ENCODE peak calls at places on chromosomes 11 and 22, in four cellular contexts. T, B, X and E are unnamed samples.

GRCh38 chr11:46307785-46308341 is 30.4 kb downstream of the CREB3L1 start:
- DNase-seq in T (no peak), X (no peak), B (no peak), E (no peak)

GRCh38 chr11:60367009-60367408 is 11.3 kb upstream of the MS4A7 start:
- DNase-seq in T (no peak), B (no peak), X (no peak), E (no peak)

GRCh38 chr11:69834811-69835800 is 15.9 kb upstream of the FGF3 start:
- DNase-seq in T (no peak), B (no peak), X (no peak), E (no peak)

GRCh38 chr11:129955282-129955681 is 47.4 kb downstream of the PRDM10 start:
- DNase-seq in X (no peak), B (no peak), T (no peak), E (no peak)

GRCh38 chr22:46592390-46592872 is 27.8 kb upstream of the GRAMD4 start:
- DNase-seq in X (no peak), B (peak; percentile 60), T (no peak), E (peak; percentile 70)

GRCh38 chr11:27861706-27862430 is 161.6 kb upstream of the BDNF start:
- DNase-seq in B (no peak), T (no peak), X (no peak), E (no peak)

GRCh38 chr22:30430933-30431332 is 5.4 kb downstream of the MTFP1 start:
- DNase-seq in X (peak; percentile 49), B (no peak), T (no peak), E (no peak)

GRCh38 chr11:104522650-104523049 is 358.7 kb upstream of the PDGFD start:
- DNase-seq in B (no peak), X (no peak), T (no peak), E (no peak)

GRCh38 chr22:32119568-32120235 is 39.4 kb downstream of the C22orf42 start:
- DNase-seq in X (no peak), B (no peak), T (no peak), E (no peak)

GRCh38 chr22:46737105-46737975 is 712 bp downstream of the CERK start:
- DNase-seq in X (peak; percentile 70), T (peak; percentile 38), B (peak; percentile 47), E (peak; percentile 80)

GRCh38 chr22:26079009-26079408 is 90.3 kb upstream of the SEZ6L start:
- DNase-seq in T (no peak), X (no peak), B (no peak), E (no peak)

GRCh38 chr11:109077340-109077927 is 344.6 kb upstream of the C11orf87 start:
- DNase-seq in T (no peak), X (no peak), B (no peak), E (no peak)

GRCh38 chr22:26529345-26529744 is 17.1 kb upstream of the TFIP11 start:
- DNase-seq in X (peak; percentile 76), T (peak; percentile 23), B (no peak), E (no peak)

GRCh38 chr11:66414120-66414934 is 6.5 kb upstream of the NPAS4 start:
- DNase-seq in B (no peak), X (no peak), T (no peak), E (no peak)

GRCh38 chr11:94705419-94705818 is 62.7 kb upstream of the AMOTL1 start:
- DNase-seq in X (peak; percentile 59), B (no peak), T (no peak), E (no peak)

GRCh38 chr11:131033151-131033651 is 116.9 kb upstream of the SNX19 start:
- DNase-seq in T (no peak), B (no peak), X (no peak), E (no peak)

GRCh38 chr11:67646535-67647336 is 3.8 kb downstream of the ACY3 start:
- DNase-seq in B (no peak), T (no peak), X (no peak), E (no peak)

GRCh38 chr11:503179-503981 is 3.7 kb downstream of the RNH1 start:
- DNase-seq in X (peak; percentile 77), B (peak; percentile 59), T (peak; percentile 76), E (peak; percentile 85)

GRCh38 chr11:15575409-15575808 is 460.7 kb downstream of the INSC start:
- DNase-seq in X (no peak), T (no peak), B (no peak), E (no peak)

GRCh38 chr11:13225058-13226001 is 52.3 kb upstream of the BMAL1 start:
- DNase-seq in T (no peak), X (no peak), B (no peak), E (no peak)

GRCh38 chr22:42131562-42131961 is 952 bp upstream of the CYP2D6 start:
- DNase-seq in B (no peak), T (no peak), X (no peak), E (no peak)

GRCh38 chr11:910044-910588 is 494 bp downstream of the CHID1 start:
- DNase-seq in B (no peak), X (no peak), T (no peak), E (no peak)

GRCh38 chr11:6238902-6239301 is at the start of gene CNGA4:
- DNase-seq in X (no peak), B (no peak), T (no peak), E (no peak)

GRCh38 chr11:72349053-72349452 is 85.3 kb downstream of the CLPB start:
- DNase-seq in X (no peak), B (no peak), T (no peak), E (no peak)

GRCh38 chr11:119334173-119334930 is at the start of gene RNF26:
- DNase-seq in X (peak; percentile 96), B (peak; percentile 91), T (peak; percentile 97), E (peak; percentile 95)

GRCh38 chr11:134038897-134039470 is 29.9 kb upstream of the JAM3 start:
- DNase-seq in T (no peak), X (no peak), B (no peak), E (no peak)
- H3K4me1 ChIP-seq in T (peaks cover 73% of the 10 kb centered on the region), X (peaks cover 33% of the 10 kb centered on the region), B (peaks cover 80% of the 10 kb centered on the region), E (peaks cover 7% of the 10 kb centered on the region)

GRCh38 chr11:36431429-36432092 is 78.5 kb downstream of the TRAF6 start:
- DNase-seq in T (peak; percentile 32), B (peak; percentile 52), X (no peak), E (no peak)
- H3K4me3 ChIP-seq in T (no peak overlapping the region), B (no peak overlapping the region), X (no peak overlapping the region), E (no peak overlapping the region)

GRCh38 chr11:33713162-33713913 is 12.7 kb upstream of the C11orf91 start:
- DNase-seq in X (no peak), T (no peak), B (no peak), E (no peak)

GRCh38 chr11:33719587-33719986 is 16.6 kb downstream of the CD59 start:
- DNase-seq in T (no peak), B (no peak), X (no peak), E (no peak)

GRCh38 chr11:33718441-33718840 is 17.8 kb downstream of the CD59 start:
- DNase-seq in B (no peak), X (no peak), T (no peak), E (no peak)

GRCh38 chr11:33713914-33714398 is 13.3 kb upstream of the C11orf91 start:
- DNase-seq in T (no peak), X (no peak), B (no peak), E (no peak)

DNA sequence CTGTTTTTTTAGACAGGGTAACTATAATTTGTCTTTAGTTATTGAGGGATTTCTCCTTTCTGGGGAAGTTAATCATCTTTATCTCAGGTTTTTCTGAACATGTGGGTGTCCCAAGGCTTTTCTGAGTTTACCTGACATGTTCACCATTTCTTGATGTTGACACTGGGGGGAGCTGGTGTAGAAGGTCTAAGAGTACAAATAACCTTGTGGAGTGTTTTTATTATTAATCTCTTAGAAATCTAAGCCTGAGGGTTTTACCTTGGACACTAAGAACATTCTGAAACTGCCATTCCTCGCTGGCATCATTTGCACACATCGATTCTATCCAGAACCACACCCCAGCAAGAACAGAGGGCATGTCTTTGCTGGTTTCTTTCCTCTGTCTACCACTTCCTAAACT is 15.6 kb upstream of the C11orf91 start:
- DNase-seq in T (no peak), X (no peak), B (no peak), E (no peak)
- H3K27ac ChIP-seq in T (no peak overlapping the region), X (peak overlapping the region; percentile 23), B (peak overlapping the region; percentile 82), E (peak overlapping the region; percentile 67)

DNA sequence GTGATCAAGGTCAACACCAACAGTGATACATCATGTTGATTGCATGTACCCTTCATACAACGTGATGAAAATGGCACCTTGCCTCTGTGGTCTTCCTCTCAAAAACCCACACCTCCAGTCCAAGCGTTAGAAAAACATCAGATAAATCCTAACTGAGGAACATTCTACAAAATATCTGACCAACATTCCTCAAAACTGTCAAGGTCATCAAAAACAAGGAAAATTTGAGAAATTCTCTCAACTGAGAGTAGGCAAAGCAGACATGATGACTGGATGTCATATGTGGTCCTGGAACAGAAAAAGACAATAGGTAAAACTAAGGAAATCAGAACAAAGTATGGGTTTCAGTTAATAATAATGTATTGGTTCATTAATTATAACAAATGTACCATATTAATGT is 64.0 kb upstream of the POU2AF1 start:
- DNase-seq in B (no peak), X (no peak), T (no peak), E (no peak)
- H3K4me1 ChIP-seq in B (peaks cover 15% of the 10 kb centered on the region), X (peaks cover 10% of the 10 kb centered on the region), T (no peaks in the 10 kb centered on the region), E (no peaks in the 10 kb centered on the region)

DNA sequence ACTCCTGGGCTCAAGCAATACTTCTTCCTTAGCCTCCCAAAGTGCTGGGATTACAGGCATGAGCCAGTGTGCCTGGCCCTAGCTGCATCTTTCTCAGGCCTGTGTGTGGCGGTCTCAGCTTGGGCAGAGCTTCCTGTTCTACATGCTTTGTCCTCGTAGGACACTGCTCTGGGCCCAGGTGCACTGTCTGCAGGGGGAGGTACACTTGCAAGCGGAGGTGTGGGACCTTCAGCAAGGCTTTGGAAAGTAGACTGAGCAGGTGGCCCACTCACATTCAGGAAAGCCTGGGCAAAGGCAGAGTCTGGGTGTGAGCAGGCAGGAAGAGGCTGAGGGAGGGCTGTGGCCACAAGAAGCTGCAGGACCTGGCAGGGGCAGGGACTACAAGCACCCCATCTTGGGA is 33.6 kb upstream of the SUSD2 start:
- DNase-seq in X (no peak), T (no peak), B (no peak), E (peak; percentile 26)
- H3K4me3 ChIP-seq in X (no peak overlapping the region), T (no peak overlapping the region), B (peak overlapping the region; percentile 1), E (no peak overlapping the region)

GRCh38 chr11:10599388-10600175 is 31.1 kb upstream of the LYVE1 start:
- DNase-seq in B (no peak), T (no peak), X (peak; percentile 83), E (no peak)

GRCh38 chr11:10600570-10601248 is 32.2 kb upstream of the LYVE1 start:
- DNase-seq in B (no peak), T (no peak), X (peak; percentile 79), E (no peak)

GRCh38 chr11:10594407-10594806 is 25.9 kb upstream of the LYVE1 start:
- DNase-seq in T (no peak), X (no peak), B (no peak), E (no peak)

GRCh38 chr11:10601722-10602281 is 33.3 kb upstream of the LYVE1 start:
- DNase-seq in X (peak; percentile 67), B (peak; percentile 47), T (peak; percentile 47), E (peak; percentile 72)

GRCh38 chr11:10597877-10598341 is 29.4 kb upstream of the LYVE1 start:
- DNase-seq in T (no peak), B (no peak), X (no peak), E (no peak)
- H3K27ac ChIP-seq in T (peak overlapping the region; percentile 56), B (peak overlapping the region; percentile 14), X (peak overlapping the region; percentile 84), E (no peak overlapping the region)